ENCODE peak calls at places on chromosomes 11 and 22, in five cellular contexts. Y is tibial nerve, N is lung, M is cardiac muscle cell, I is dorsolateral prefrontal cortex. L is an unnamed sample.

GRCh38 chr22:29972121-29972520 is 89.1 kb downstream of the MTMR3 start:
- DNase-seq in N (no peak), M (no peak), I (no peak), Y (no peak), L (no peak)

GRCh38 chr11:24575392-24575791 is 78.5 kb downstream of the LUZP2 start:
- DNase-seq in N (no peak), I (no peak), M (peak), Y (no peak), L (no peak)

GRCh38 chr22:36454916-36455570 is 26.4 kb downstream of the TXN2 start:
- DNase-seq in N (peak), Y (peak), M (peak), I (peak), L (no peak)

GRCh38 chr11:91396243-91397133 is 828.1 kb upstream of the FAT3 start:
- DNase-seq in Y (no peak), N (no peak), I (no peak), M (no peak), L (no peak)

GRCh38 chr22:41799486-41800347 is 762 bp upstream of the CCDC134 start:
- DNase-seq in Y (peak), N (peak), M (peak), I (peak), L (no peak)

GRCh38 chr11:84626256-84626655 is 1000.9 kb downstream of the DLG2 start:
- DNase-seq in I (no peak), N (no peak), M (peak), Y (no peak), L (no peak)

GRCh38 chr22:33832558-33833151 is 87.6 kb downstream of the LARGE1 start:
- DNase-seq in I (no peak), Y (no peak), M (peak), N (no peak), L (no peak)

GRCh38 chr11:122523841-122524531 is 131.5 kb upstream of the UBASH3B start:
- DNase-seq in M (peak), Y (no peak), I (no peak), N (no peak), L (no peak)

GRCh38 chr22:44622147-44622427 is 79.9 kb upstream of the PRR5 start:
- DNase-seq in I (no peak), N (no peak), M (no peak), Y (no peak), L (no peak)

GRCh38 chr22:26054846-26055245 is 114.4 kb upstream of the SEZ6L start:
- DNase-seq in M (no peak), N (no peak), I (no peak), Y (no peak), L (no peak)

GRCh38 chr22:26669060-26669481 is 11.7 kb downstream of the MIAT start:
- DNase-seq in Y (no peak), N (no peak), M (no peak), I (no peak), L (no peak)

GRCh38 chr11:102320679-102321078 is 3.4 kb downstream of the BIRC3 start:
- DNase-seq in Y (no peak), I (no peak), M (no peak), N (no peak), L (no peak)

GRCh38 chr11:74450318-74450717 is 17.0 kb downstream of the KCNE3 start:
- DNase-seq in N (no peak), I (no peak), Y (no peak), M (no peak), L (no peak)

GRCh38 chr11:96075532-96075959 is 151.6 kb upstream of the MTMR2 start:
- DNase-seq in I (no peak), M (no peak), Y (no peak), N (no peak), L (no peak)

GRCh38 chr11:65429069-65429681 is 6.6 kb downstream of the NEAT1 start:
- DNase-seq in Y (no peak), I (peak), M (peak), N (no peak), L (no peak)

GRCh38 chr22:24410110-24410856 is 17.1 kb upstream of the ADORA2A start:
- DNase-seq in N (no peak), M (no peak), I (no peak), Y (no peak), L (no peak)

GRCh38 chr22:47606426-47606825 is 844.0 kb downstream of the TBC1D22A start:
- DNase-seq in Y (no peak), N (no peak), I (no peak), M (no peak), L (no peak)

GRCh38 chr11:100709233-100709999 is 22.3 kb downstream of the ARHGAP42 start:
- DNase-seq in I (no peak), N (no peak), Y (no peak), M (no peak), L (no peak)

GRCh38 chr11:14073821-14074529 is 111.5 kb downstream of the SPON1 start:
- DNase-seq in N (no peak), M (peak), I (no peak), Y (no peak), L (no peak)

GRCh38 chr11:29022676-29023075 is 914.5 kb downstream of the METTL15 start:
- DNase-seq in N (no peak), M (no peak), I (no peak), Y (no peak), L (no peak)

GRCh38 chr11:88175004-88175706 is at the start of gene RAB38:
- DNase-seq in M (peak), Y (no peak), I (no peak), N (peak), L (no peak)

GRCh38 chr11:71548716-71549151 is 514 bp downstream of the KRTAP5-9 start:
- DNase-seq in M (no peak), I (no peak), N (no peak), Y (no peak), L (no peak)

GRCh38 chr11:98955551-98955950 is 65.2 kb upstream of the CNTN5 start:
- DNase-seq in I (no peak), N (no peak), Y (no peak), M (no peak), L (no peak)

GRCh38 chr22:19757985-19758895 is 2.3 kb upstream of the TBX1 start:
- DNase-seq in I (no peak), Y (no peak), N (no peak), M (no peak), L (no peak)

GRCh38 chr11:22459053-22459452 is 120.9 kb downstream of the SLC17A6 start:
- DNase-seq in M (peak), Y (no peak), N (no peak), I (no peak), L (no peak)

GRCh38 chr11:98300777-98301176 is 720.0 kb upstream of the CNTN5 start:
- DNase-seq in Y (no peak), I (no peak), N (no peak), M (peak), L (no peak)

GRCh38 chr11:114078423-114078822 is 18.9 kb downstream of the ZBTB16 start:
- DNase-seq in M (no peak), I (no peak), Y (no peak), N (no peak), L (no peak)

GRCh38 chr22:27883656-27884350 is 35.3 kb downstream of the PITPNB start:
- DNase-seq in Y (no peak), M (no peak), N (no peak), I (no peak), L (no peak)

GRCh38 chr22:27877501-27877900 is 41.6 kb downstream of the PITPNB start:
- DNase-seq in N (no peak), Y (no peak), M (no peak), I (no peak), L (no peak)

GRCh38 chr22:27881404-27881803 is 37.7 kb downstream of the PITPNB start:
- DNase-seq in M (peak), I (peak), N (no peak), Y (no peak), L (peak)

GRCh38 chr22:27879923-27880322 is 39.1 kb downstream of the PITPNB start:
- DNase-seq in Y (no peak), I (no peak), N (no peak), M (peak), L (no peak)

DNA sequence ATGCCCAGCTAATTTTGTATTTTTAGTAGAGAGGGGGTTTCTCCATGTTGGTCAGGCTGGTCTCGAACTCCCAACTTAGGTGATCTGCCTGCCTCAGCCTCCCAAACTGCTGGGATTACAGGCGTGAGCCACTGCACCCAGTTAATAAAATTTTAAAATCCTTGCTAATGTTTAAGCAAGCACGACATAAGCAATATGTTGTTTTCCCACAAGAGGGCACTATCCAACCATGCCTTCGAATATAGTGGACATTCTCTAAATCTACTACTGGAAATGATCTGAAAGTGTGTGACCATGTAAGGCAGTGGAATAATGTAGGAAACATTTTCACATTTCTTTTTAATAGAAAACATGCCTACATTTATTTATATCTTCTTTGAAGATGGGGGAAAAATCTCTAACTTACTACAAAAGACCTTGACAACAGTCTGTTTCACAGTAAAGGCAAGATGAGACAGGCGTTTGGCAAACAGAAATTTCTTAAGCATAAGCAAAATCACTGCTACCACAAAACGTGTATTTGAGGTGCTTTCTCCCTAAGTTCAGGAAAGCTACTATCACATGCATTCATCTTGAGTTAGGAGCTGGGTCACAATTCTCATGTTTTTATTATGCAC is 38.2 kb downstream of the PITPNB start:
- DNase-seq in M (peak), Y (no peak), I (no peak), N (peak), L (peak)
- H3K27ac ChIP-seq in M (peak), Y (peak), I (peak), N (no peak), L (peak)

DNA sequence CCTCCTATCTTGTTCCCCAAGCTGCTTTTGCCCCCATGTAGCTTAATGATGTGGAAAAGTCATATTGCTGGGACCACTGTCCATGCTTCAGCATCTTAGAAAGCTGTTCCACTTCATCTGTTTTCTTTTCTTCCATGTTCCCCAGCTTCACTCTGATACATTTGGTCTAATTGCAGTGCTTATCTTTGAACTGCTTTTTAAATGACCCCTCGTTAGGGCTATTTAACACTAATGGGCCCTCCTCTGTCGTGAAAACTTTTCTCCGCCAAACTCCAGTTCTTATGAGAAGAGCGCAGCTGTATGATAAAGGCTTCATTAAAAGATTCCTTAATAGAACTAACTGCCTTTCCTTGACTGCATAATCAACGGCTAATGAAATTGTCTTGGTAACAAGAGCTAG is 165.1 kb upstream of the MTNR1B start:
- DNase-seq in M (no peak), Y (no peak), I (no peak), N (no peak), L (no peak)
- H3K27ac ChIP-seq in M (no peak), Y (no peak), I (no peak), N (no peak), L (no peak)

GRCh38 chr11:135008001-135008405 is 596.0 kb upstream of the B3GAT1 start:
- DNase-seq in Y (no peak), I (no peak), N (no peak), M (no peak), L (no peak)
- H3K27ac ChIP-seq in Y (no peak), I (peak), N (no peak), M (no peak), L (peak)

GRCh38 chr11:76861490-76861953 is 804 bp downstream of the ACER3 start:
- DNase-seq in I (no peak), M (no peak), Y (no peak), N (no peak), L (no peak)
- H3K27ac ChIP-seq in I (no peak), M (peak), Y (peak), N (peak), L (peak)

GRCh38 chr11:36300651-36301050 is 4.6 kb downstream of the PRR5L start:
- DNase-seq in I (peak), M (peak), N (no peak), Y (no peak), L (peak)
- H3K27ac ChIP-seq in I (peak), M (no peak), N (no peak), Y (no peak), L (peak)

DNA sequence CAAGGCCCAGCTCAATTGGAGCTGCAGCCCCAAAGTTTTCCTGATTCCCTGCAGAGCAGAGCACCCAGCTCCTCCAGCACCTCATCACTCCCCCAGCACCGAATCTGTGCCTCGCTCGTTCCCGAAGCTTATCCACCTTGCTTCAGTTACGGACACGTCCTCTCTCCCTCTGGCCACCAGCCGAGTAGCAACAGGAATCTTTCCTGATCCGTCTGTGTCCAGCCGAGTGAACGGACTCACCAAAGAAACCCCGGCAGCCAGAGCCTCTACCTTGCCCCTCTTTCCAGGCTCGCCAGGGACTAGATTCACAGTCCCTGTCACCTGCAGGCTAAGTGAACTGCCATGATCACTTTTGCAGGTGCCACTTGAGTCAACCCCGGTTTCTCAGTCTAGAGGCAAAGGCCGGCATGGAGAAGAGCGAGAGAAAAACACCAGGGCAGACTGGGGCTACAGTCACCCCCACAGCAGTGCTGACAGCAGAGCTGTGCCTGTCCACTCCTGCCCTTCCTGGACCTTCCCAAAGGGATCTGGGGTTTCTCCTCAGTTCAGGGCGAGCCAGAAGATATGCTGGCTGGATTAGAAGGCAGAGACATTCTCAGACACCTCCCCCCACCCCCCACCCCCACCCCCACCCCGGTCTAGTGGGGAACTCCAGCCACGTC is 32.3 kb downstream of the BID start:
- DNase-seq in M (no peak), I (peak), N (no peak), Y (no peak), L (no peak)
- H3K27ac ChIP-seq in M (no peak), I (no peak), N (no peak), Y (no peak), L (no peak)

L was measured in substantia nigra.